ENCODE peak calls at places on chromosomes 13 and 19, in five cellular contexts. B is COR-L47; W is GOT3; E is activated CD8-positive, alpha-beta memory T cell treated with anti-CD3 and anti-CD28 coated beads, Interleukin-2, amount 10 ng/mL, durations not matched to agents 7 days and 5 days; D is dermis blood vessel endothelial cell. Z is an unnamed sample.

GRCh38 chr13:98842858-98843481 is 90.5 kb upstream of the SLC15A1 start:
- DNase-seq in B (peak), W (no peak), E (peak), D (peak), Z (peak)

GRCh38 chr19:44662686-44663085 is 8.6 kb upstream of the CEACAM19 start:
- DNase-seq in B (no peak), W (no peak), E (no peak), D (no peak), Z (no peak)

GRCh38 chr13:21079761-21080730 is 18.7 kb upstream of the LATS2 start:
- DNase-seq in B (no peak), W (no peak), E (peak), D (peak), Z (no peak)

GRCh38 chr19:33784432-33784831 is 12.2 kb upstream of the KCTD15 start:
- DNase-seq in B (no peak), W (no peak), E (no peak), D (no peak), Z (no peak)

GRCh38 chr13:44267966-44268365 is 105.7 kb upstream of the SERP2 start:
- DNase-seq in B (no peak), W (no peak), E (no peak), D (no peak), Z (no peak)

GRCh38 chr13:102817241-102817640 is 18.3 kb downstream of the BIVM start:
- DNase-seq in B (no peak), W (no peak), E (no peak), D (no peak), Z (no peak)

GRCh38 chr13:95002968-95003813 is 290.8 kb upstream of the SOX21 start:
- DNase-seq in B (peak), W (no peak), E (no peak), D (peak), Z (no peak)

GRCh38 chr13:44088911-44089851 is 209.5 kb downstream of the LACC1 start:
- DNase-seq in B (no peak), W (no peak), E (no peak), D (no peak), Z (no peak)

GRCh38 chr19:17234911-17235617 is 9.0 kb downstream of the OCEL1 start:
- DNase-seq in B (peak), W (no peak), E (peak), D (peak), Z (no peak)

GRCh38 chr13:78978381-78978998 is 319.5 kb upstream of the OBI1 start:
- DNase-seq in B (peak), W (no peak), E (peak), D (peak), Z (peak)

GRCh38 chr13:23707674-23708073 is 137.5 kb downstream of the TNFRSF19 start:
- DNase-seq in B (no peak), W (no peak), E (no peak), D (peak), Z (no peak)

GRCh38 chr19:10288662-10289166 is 1.0 kb upstream of the ICAM5 start:
- DNase-seq in B (peak), W (no peak), E (peak), D (peak), Z (no peak)

GRCh38 chr13:110387451-110388140 is 80.5 kb downstream of the COL4A2 start:
- DNase-seq in B (no peak), W (no peak), E (no peak), D (no peak), Z (no peak)

GRCh38 chr13:44329909-44330545 is 43.6 kb upstream of the SERP2 start:
- DNase-seq in B (no peak), W (no peak), E (no peak), D (no peak), Z (no peak)

GRCh38 chr13:26343816-26344215 is 89.9 kb downstream of the CDK8 start:
- DNase-seq in B (no peak), W (no peak), E (no peak), D (no peak), Z (no peak)

Z was measured in Panc1.